ENCODE peak calls at places on chromosomes 11 and 22, in nine cellular contexts. B is ACHN, U is memory B cell, C is posterior cingulate gyrus, X is Daoy, Q is sciatic nerve, P is upper lobe of left lung, S is cardiac septum, M is lung microvascular endothelial cell. H is an unnamed sample.
A peak's percentile ranks its signal among the peaks of the same experiment; 100 is the strongest.

GRCh38 chr22:19800761-19801244 is 40.2 kb downstream of the TBX1 start:
- DNase-seq in U (no peak), X (peak; percentile 44), P (peak; percentile 71), B (peak; percentile 27), Q (no peak), C (no peak), M (peak; percentile 69), S (no peak), H (no peak)

GRCh38 chr11:114057147-114057546 is 2.4 kb upstream of the ZBTB16 start:
- DNase-seq in Q (no peak), U (no peak), P (no peak), S (no peak), B (no peak), X (no peak), C (no peak), M (no peak), H (no peak)

GRCh38 chr22:29315286-29316195 is at the start of gene RASL10A:
- DNase-seq in Q (no peak), X (no peak), C (no peak), B (no peak), P (peak; percentile 87), U (no peak), M (peak; percentile 42), S (no peak), H (no peak)

GRCh38 chr11:45371251-45371749 is 85.2 kb upstream of the SYT13 start:
- DNase-seq in B (peak; percentile 62), X (peak; percentile 66), S (no peak), Q (peak; percentile 79), M (peak; percentile 72), C (peak; percentile 81), U (peak; percentile 58), P (no peak), H (peak; percentile 96)

GRCh38 chr11:7577226-7577882 is 63.6 kb downstream of the PPFIBP2 start:
- DNase-seq in P (no peak), S (no peak), C (peak; percentile 72), U (no peak), X (no peak), Q (peak; percentile 77), M (no peak), B (no peak), H (no peak)

GRCh38 chr11:113613619-113614018 is 92.5 kb downstream of the TMPRSS5 start:
- DNase-seq in Q (no peak), U (no peak), P (no peak), M (no peak), S (no peak), B (no peak), X (no peak), C (no peak), H (no peak)

GRCh38 chr11:28793282-28793738 is 685.1 kb downstream of the METTL15 start:
- DNase-seq in S (no peak), P (no peak), X (no peak), Q (no peak), C (no peak), U (no peak), B (no peak), M (no peak), H (no peak)

GRCh38 chr22:35150163-35151107 is 84.5 kb downstream of the ISX start:
- DNase-seq in P (no peak), S (no peak), M (peak; percentile 65), C (peak; percentile 62), X (peak; percentile 60), U (peak; percentile 64), Q (peak; percentile 77), B (peak; percentile 44), H (no peak)

GRCh38 chr11:34840736-34841386 is 75.3 kb downstream of the APIP start:
- DNase-seq in M (peak; percentile 44), Q (no peak), C (no peak), B (peak; percentile 32), X (peak; percentile 27), S (no peak), U (no peak), P (no peak), H (no peak)